ENCODE peak calls at places on chromosomes 16 and 17, in five cellular contexts. K is EL, I is fibroblast of pulmonary artery, G is aorta, U is MV-4-11. W is an unnamed sample.

GRCh38 chr16:1580256-1580655 is 31.6 kb downstream of the IFT140 start:
- DNase-seq in K (no peak), I (no peak), G (no peak), U (no peak), W (no peak)

GRCh38 chr17:4101127-4101798 is 41.6 kb downstream of the ZZEF1 start:
- DNase-seq in K (no peak), I (peak; percentile 64), G (no peak), U (no peak), W (no peak)

GRCh38 chr17:50070908-50071680 is 15.2 kb downstream of the ITGA3 start:
- DNase-seq in K (no peak), I (no peak), G (no peak), U (no peak), W (no peak)

GRCh38 chr17:51850206-51850605 is 308.3 kb downstream of the CA10 start:
- DNase-seq in K (no peak), I (no peak), G (no peak), U (no peak), W (no peak)

GRCh38 chr17:8041249-8041928 is 2.5 kb downstream of the ALOX15B start:
- DNase-seq in K (peak; percentile 71), I (peak; percentile 95), G (peak; percentile 42), U (peak; percentile 88), W (no peak)

GRCh38 chr16:75317101-75317522 is 65.7 kb upstream of the BCAR1 start:
- DNase-seq in K (no peak), I (peak; percentile 91), G (no peak), U (peak; percentile 73), W (peak; percentile 53)

GRCh38 chr17:39114744-39115534 is 36.5 kb downstream of the PLXDC1 start:
- DNase-seq in K (peak; percentile 65), I (peak; percentile 28), G (no peak), U (no peak), W (peak; percentile 41)

GRCh38 chr17:47907932-47908562 is 12.0 kb downstream of the SP2 start:
- DNase-seq in K (no peak), I (no peak), G (no peak), U (peak; percentile 81), W (no peak)

GRCh38 chr16:67546761-67547422 is 15.4 kb upstream of the CTCF start:
- DNase-seq in K (peak; percentile 66), I (peak; percentile 76), G (peak; percentile 93), U (peak; percentile 68), W (peak; percentile 66)

GRCh38 chr16:74998481-74999207 is at the start of gene ZNRF1:
- DNase-seq in K (peak; percentile 83), I (peak; percentile 82), G (peak; percentile 94), U (peak; percentile 71), W (peak; percentile 90)

GRCh38 chr17:73939808-73940207 is 263.7 kb upstream of the RPL38 start:
- DNase-seq in K (no peak), I (no peak), G (no peak), U (no peak), W (no peak)

GRCh38 chr17:40173091-40173777 is 4.0 kb upstream of the RAPGEFL1 start:
- DNase-seq in K (no peak), I (no peak), G (peak; percentile 4), U (no peak), W (no peak)

GRCh38 chr16:12296991-12297390 is 320.5 kb downstream of the SNX29 start:
- DNase-seq in K (no peak), I (no peak), G (no peak), U (no peak), W (no peak)

GRCh38 chr17:42050360-42051012 is at the start of gene C17orf113:
- DNase-seq in K (peak; percentile 44), I (peak; percentile 22), G (peak; percentile 86), U (peak; percentile 16), W (peak; percentile 34)

GRCh38 chr17:31559647-31560501 is 168.4 kb downstream of the RAB11FIP4 start:
- DNase-seq in K (peak; percentile 40), I (no peak), G (peak; percentile 82), U (no peak), W (peak; percentile 36)

GRCh38 chr17:5418858-5419355 is 555 bp downstream of the NUP88 start:
- DNase-seq in K (peak; percentile 34), I (peak; percentile 39), G (no peak), U (peak; percentile 61), W (no peak)

GRCh38 chr17:6756425-6757012 is 673 bp downstream of the XAF1 start:
- DNase-seq in K (peak; percentile 29), I (no peak), G (no peak), U (peak; percentile 12), W (no peak)

GRCh38 chr16:8184854-8185253 is 405.5 kb downstream of the TMEM114 start:
- DNase-seq in K (no peak), I (no peak), G (no peak), U (no peak), W (no peak)

GRCh38 chr17:17994271-17994670 is 21.6 kb downstream of the DRC3 start:
- DNase-seq in K (peak; percentile 35), I (peak; percentile 33), G (peak; percentile 71), U (no peak), W (no peak)